ENCODE peak calls at places on chromosomes 1 and 21, in four cellular contexts. Y, O, C and P are unnamed samples.
A peak's percentile ranks its signal among the peaks of the same experiment; 100 is the strongest.

GRCh38 chr1:21922103-21923014 is 14.8 kb downstream of the HSPG2 start:
- DNase-seq in Y (no peak), O (no peak), C (no peak), P (no peak)

GRCh38 chr21:25501996-25502665 is 105.2 kb downstream of the MRPL39 start:
- DNase-seq in Y (no peak), O (no peak), C (no peak), P (peak; percentile 14)

GRCh38 chr1:152459596-152460528 is 45.8 kb upstream of the CRNN start:
- DNase-seq in Y (peak; percentile 64), O (peak; percentile 84), C (peak; percentile 18), P (peak; percentile 63)

GRCh38 chr1:9314711-9315379 is 22.2 kb downstream of the SPSB1 start:
- DNase-seq in Y (no peak), O (no peak), C (no peak), P (no peak)

GRCh38 chr1:161260939-161261858 is 2.7 kb downstream of the PCP4L1 start:
- DNase-seq in Y (no peak), O (no peak), C (no peak), P (peak; percentile 49)

GRCh38 chr1:25478633-25479032 is 47.9 kb downstream of the MACO1 start:
- DNase-seq in Y (no peak), O (no peak), C (no peak), P (peak; percentile 80)

GRCh38 chr1:44566281-44567046 is 107.8 kb downstream of the TMEM53 start:
- DNase-seq in Y (no peak), O (no peak), C (no peak), P (no peak)

GRCh38 chr1:20119351-20119750 is at the start of gene PLA2G2D:
- DNase-seq in Y (no peak), O (no peak), C (no peak), P (no peak)

GRCh38 chr1:57966751-57967406 is 543.0 kb upstream of the DAB1 start:
- DNase-seq in Y (no peak), O (no peak), C (peak; percentile 15), P (peak; percentile 42)

GRCh38 chr1:201317551-201317950 is 34.2 kb downstream of the PKP1 start:
- DNase-seq in Y (no peak), O (no peak), C (no peak), P (no peak)

GRCh38 chr1:201319631-201320030 is 36.3 kb downstream of the PKP1 start:
- DNase-seq in Y (no peak), O (no peak), C (no peak), P (no peak)

GRCh38 chr1:201318504-201319340 is 35.4 kb downstream of the PKP1 start:
- DNase-seq in Y (no peak), O (no peak), C (no peak), P (peak; percentile 48)

GRCh38 chr1:201313086-201313485 is 29.8 kb downstream of the PKP1 start:
- DNase-seq in Y (no peak), O (no peak), C (no peak), P (no peak)

GRCh38 chr1:201316556-201316955 is 33.2 kb downstream of the PKP1 start:
- DNase-seq in Y (no peak), O (no peak), C (no peak), P (no peak)
- H3K27me3 ChIP-seq in Y (peaks cover 23% of the 10 kb centered on the region), O (no peaks in the 10 kb centered on the region), C (no peaks in the 10 kb centered on the region), P (no peaks in the 10 kb centered on the region)

DNA sequence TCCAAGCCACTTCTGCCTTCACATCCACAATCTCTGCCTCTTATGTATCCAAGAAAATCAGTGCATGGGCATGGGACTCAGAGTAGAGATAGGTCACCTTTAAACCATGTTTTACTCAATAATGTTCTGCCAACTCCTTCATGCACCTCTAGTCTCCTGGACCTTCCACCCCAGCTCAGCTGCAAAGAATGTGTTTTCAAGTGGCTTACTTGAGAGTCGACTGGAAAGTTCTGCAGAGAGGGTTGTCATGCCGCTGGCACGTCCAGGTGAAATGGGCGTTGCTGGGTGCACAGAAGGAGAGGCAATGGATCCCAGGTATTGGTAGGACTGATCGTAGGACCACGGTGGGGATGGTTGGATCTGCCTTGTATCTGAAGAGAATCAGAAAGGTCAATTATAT is 130.3 kb downstream of the CLIC6 start:
- DNase-seq in Y (no peak), O (no peak), C (no peak), P (no peak)
- H3K36me3 ChIP-seq in Y (peaks cover 12% of the 10 kb centered on the region), O (peaks cover 27% of the 10 kb centered on the region), C (peaks cover 66% of the 10 kb centered on the region), P (peaks cover 4% of the 10 kb centered on the region)

GRCh38 chr1:78543941-78544630 is 53.3 kb downstream of the PTGFR start:
- DNase-seq in Y (no peak), O (no peak), C (no peak), P (peak; percentile 61)

GRCh38 chr1:78547081-78547480 is 56.3 kb downstream of the PTGFR start:
- DNase-seq in Y (no peak), O (no peak), C (no peak), P (no peak)

GRCh38 chr1:78554840-78555239 is 64.1 kb downstream of the PTGFR start:
- DNase-seq in Y (no peak), O (no peak), C (no peak), P (no peak)

GRCh38 chr1:78553859-78554258 is 63.1 kb downstream of the PTGFR start:
- DNase-seq in Y (no peak), O (no peak), C (no peak), P (peak; percentile 7)

GRCh38 chr1:78549366-78549765 is 58.6 kb downstream of the PTGFR start:
- DNase-seq in Y (no peak), O (no peak), C (no peak), P (no peak)
- H3K27me3 ChIP-seq in Y (no peaks in the 10 kb centered on the region), O (no peaks in the 10 kb centered on the region), C (no peaks in the 10 kb centered on the region), P (no peaks in the 10 kb centered on the region)

GRCh38 chr1:210747890-210748289 is 386.1 kb downstream of the KCNH1 start:
- DNase-seq in Y (no peak), O (no peak), C (no peak), P (no peak)
- H3K36me3 ChIP-seq in Y (no peaks in the 10 kb centered on the region), O (no peaks in the 10 kb centered on the region), C (no peaks in the 10 kb centered on the region), P (no peaks in the 10 kb centered on the region)

GRCh38 chr21:35294231-35294898 is 245.3 kb upstream of the RUNX1 start:
- DNase-seq in Y (no peak), O (no peak), C (no peak), P (peak; percentile 40)
- H3K27me3 ChIP-seq in Y (no peaks in the 10 kb centered on the region), O (no peaks in the 10 kb centered on the region), C (no peaks in the 10 kb centered on the region), P (no peaks in the 10 kb centered on the region)